ENCODE peak calls at places on chromosomes 11 and 22, in six cellular contexts. U is cardiac muscle cell, I is Karpas-422, O is pancreas, K is aorta, Y is suprapubic skin. D is an unnamed sample.

GRCh38 chr22:30309981-30310672 is 16.6 kb downstream of the TBC1D10A start:
- DNase-seq in U (no peak), I (no peak), O (no peak), K (peak), Y (peak), D (no peak)

GRCh38 chr11:86222081-86222480 is 22.5 kb upstream of the EED start:
- DNase-seq in U (no peak), I (no peak), O (no peak), K (no peak), Y (no peak), D (no peak)

GRCh38 chr11:61477734-61478148 is 30.8 kb upstream of the LRRC10B start:
- DNase-seq in U (peak), I (peak), O (peak), K (peak), Y (no peak), D (peak)

GRCh38 chr11:57460756-57461749 is 725 bp downstream of the RTN4RL2 start:
- DNase-seq in U (no peak), I (no peak), O (peak), K (no peak), Y (no peak), D (no peak)

GRCh38 chr11:11841121-11841604 is 609 bp upstream of the USP47 start:
- DNase-seq in U (peak), I (peak), O (no peak), K (peak), Y (peak), D (no peak)

GRCh38 chr11:121391914-121392313 is 60.2 kb upstream of the SORL1 start:
- DNase-seq in U (no peak), I (no peak), O (no peak), K (no peak), Y (no peak), D (no peak)

GRCh38 chr11:70331901-70332300 is 61.4 kb downstream of the PPFIA1 start:
- DNase-seq in U (no peak), I (no peak), O (no peak), K (no peak), Y (no peak), D (no peak)

GRCh38 chr11:4848908-4849307 is at the start of gene OR51S1:
- DNase-seq in U (no peak), I (no peak), O (no peak), K (no peak), Y (no peak), D (no peak)

GRCh38 chr22:20258584-20259335 is 9.4 kb downstream of the RTN4R start:
- DNase-seq in U (no peak), I (peak), O (no peak), K (no peak), Y (no peak), D (no peak)

GRCh38 chr22:29359469-29359868 is 28.9 kb downstream of the AP1B1 start:
- DNase-seq in U (peak), I (peak), O (no peak), K (peak), Y (no peak), D (no peak)

GRCh38 chr11:90701040-90701439 is 478.2 kb upstream of the CHORDC1 start:
- DNase-seq in U (no peak), I (no peak), O (no peak), K (no peak), Y (no peak), D (no peak)

GRCh38 chr22:42033263-42034181 is 34.9 kb downstream of the WBP2NL start:
- DNase-seq in U (no peak), I (no peak), O (no peak), K (no peak), Y (no peak), D (no peak)

GRCh38 chr11:85759915-85760314 is 51.0 kb downstream of the SYTL2 start:
- DNase-seq in U (no peak), I (no peak), O (no peak), K (no peak), Y (no peak), D (no peak)

GRCh38 chr11:74849525-74850391 is 99.1 kb downstream of the XRRA1 start:
- DNase-seq in U (no peak), I (no peak), O (no peak), K (no peak), Y (no peak), D (no peak)

GRCh38 chr22:17110791-17111550 is 10.2 kb downstream of the TMEM121B start:
- DNase-seq in U (no peak), I (no peak), O (no peak), K (no peak), Y (no peak), D (no peak)

GRCh38 chr11:97355230-97355629 is 965.4 kb downstream of the JRKL start:
- DNase-seq in U (no peak), I (no peak), O (no peak), K (no peak), Y (no peak), D (no peak)
- H3K4me3 ChIP-seq in U (no peak), I (no peak), O (no peak), K (no peak), Y (no peak), D (no peak)

DNA sequence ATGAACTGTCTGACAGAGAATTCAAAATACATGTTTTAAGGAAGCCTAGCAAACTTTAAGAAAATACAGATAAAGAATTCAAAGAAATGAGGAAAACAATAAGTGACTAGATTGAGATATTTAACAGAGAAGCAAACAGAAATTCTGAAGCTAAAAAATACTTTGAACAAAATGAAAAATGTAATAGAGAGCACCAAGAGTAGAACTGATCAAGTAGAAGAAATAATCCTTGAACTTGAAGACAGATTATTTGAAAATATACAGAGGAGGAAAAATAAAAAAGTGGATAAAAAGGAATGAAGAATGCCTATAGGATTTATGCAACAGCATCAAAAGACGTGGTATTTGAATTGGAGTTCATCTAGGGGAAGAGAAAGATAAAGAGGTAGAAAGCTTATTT is 101.9 kb upstream of the OR4B1 start:
- DNase-seq in U (no peak), I (peak), O (no peak), K (no peak), Y (no peak), D (no peak)
- H3K4me3 ChIP-seq in U (no peak), I (no peak), O (no peak), K (no peak), Y (no peak), D (no peak)

GRCh38 chr11:78080084-78080817 is 589 bp upstream of the NDUFC2 start:
- DNase-seq in U (no peak), I (no peak), O (no peak), K (no peak), Y (no peak), D (no peak)
- H3K4me3 ChIP-seq in U (peak), I (peak), O (peak), K (peak), Y (peak), D (peak)

GRCh38 chr11:114168086-114168448 is 108.6 kb downstream of the ZBTB16 start:
- DNase-seq in U (no peak), I (no peak), O (no peak), K (no peak), Y (no peak), D (no peak)

GRCh38 chr11:114165326-114166230 is 106.1 kb downstream of the ZBTB16 start:
- DNase-seq in U (no peak), I (no peak), O (no peak), K (no peak), Y (no peak), D (no peak)

GRCh38 chr11:114166897-114167323 is 107.4 kb downstream of the ZBTB16 start:
- DNase-seq in U (no peak), I (no peak), O (no peak), K (no peak), Y (no peak), D (no peak)

GRCh38 chr11:114167355-114168085 is 108.0 kb downstream of the ZBTB16 start:
- DNase-seq in U (no peak), I (no peak), O (no peak), K (no peak), Y (no peak), D (no peak)

DNA sequence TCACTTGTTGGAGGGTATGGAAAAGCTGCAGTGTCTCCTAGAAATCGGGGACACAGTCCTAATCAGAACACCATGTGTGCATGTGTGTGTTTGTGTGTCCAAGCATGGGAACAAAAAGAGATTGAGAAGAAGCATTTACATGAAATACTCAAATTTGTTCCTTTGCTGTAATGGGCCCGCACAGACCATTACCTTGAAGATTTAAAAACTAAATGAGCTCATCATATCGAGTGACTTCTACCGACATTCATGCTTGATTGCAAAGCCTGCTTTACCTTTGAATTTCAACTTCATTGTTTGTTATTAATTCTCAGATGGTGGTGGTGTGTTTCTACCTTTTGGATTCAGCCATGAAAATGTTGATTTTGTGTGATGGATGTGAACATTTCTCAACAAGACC is 106.9 kb downstream of the ZBTB16 start:
- DNase-seq in U (no peak), I (no peak), O (no peak), K (no peak), Y (no peak), D (no peak)
- H3K4me3 ChIP-seq in U (no peak), I (no peak), O (no peak), K (no peak), Y (no peak), D (no peak)

DNA sequence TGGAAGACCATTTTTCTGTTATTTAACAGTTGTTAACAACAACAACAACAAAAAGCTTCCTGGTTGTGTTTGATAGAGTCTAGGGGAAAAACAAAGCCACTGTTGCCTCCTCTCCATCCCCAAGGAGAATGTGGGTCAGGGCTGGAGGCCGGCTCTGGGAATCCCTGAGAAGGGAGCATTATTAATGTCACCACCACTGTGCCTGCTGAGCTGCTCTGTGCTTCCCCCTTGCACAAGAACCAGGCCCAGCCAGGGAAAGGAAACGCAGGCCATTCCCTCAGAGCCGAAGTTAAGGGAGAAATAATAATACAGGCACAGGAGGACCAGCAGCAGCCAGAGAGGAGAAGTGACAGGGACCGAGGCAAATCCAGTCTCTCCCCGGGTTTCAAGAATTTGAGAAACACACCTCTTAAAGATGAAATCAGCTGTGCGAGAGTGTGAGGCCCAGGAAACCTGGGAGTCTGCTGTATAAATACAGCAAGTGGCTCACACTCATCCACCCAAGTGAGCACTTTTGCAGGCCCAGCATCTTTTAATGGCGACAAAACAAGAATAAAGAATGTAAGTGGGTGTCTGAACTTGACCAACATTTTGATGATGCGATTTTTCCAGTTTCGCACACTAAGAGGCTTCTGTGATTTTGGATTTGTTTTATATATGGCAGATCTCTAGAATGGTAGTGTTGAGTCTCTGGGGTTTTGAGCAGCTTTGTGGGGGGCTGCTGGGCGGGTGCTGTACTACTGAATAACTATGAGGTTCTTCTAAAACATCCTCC is 539.2 kb downstream of the NTM start:
- DNase-seq in U (no peak), I (no peak), O (no peak), K (no peak), Y (no peak), D (no peak)
- H3K4me3 ChIP-seq in U (no peak), I (no peak), O (no peak), K (no peak), Y (no peak), D (no peak)

DNA sequence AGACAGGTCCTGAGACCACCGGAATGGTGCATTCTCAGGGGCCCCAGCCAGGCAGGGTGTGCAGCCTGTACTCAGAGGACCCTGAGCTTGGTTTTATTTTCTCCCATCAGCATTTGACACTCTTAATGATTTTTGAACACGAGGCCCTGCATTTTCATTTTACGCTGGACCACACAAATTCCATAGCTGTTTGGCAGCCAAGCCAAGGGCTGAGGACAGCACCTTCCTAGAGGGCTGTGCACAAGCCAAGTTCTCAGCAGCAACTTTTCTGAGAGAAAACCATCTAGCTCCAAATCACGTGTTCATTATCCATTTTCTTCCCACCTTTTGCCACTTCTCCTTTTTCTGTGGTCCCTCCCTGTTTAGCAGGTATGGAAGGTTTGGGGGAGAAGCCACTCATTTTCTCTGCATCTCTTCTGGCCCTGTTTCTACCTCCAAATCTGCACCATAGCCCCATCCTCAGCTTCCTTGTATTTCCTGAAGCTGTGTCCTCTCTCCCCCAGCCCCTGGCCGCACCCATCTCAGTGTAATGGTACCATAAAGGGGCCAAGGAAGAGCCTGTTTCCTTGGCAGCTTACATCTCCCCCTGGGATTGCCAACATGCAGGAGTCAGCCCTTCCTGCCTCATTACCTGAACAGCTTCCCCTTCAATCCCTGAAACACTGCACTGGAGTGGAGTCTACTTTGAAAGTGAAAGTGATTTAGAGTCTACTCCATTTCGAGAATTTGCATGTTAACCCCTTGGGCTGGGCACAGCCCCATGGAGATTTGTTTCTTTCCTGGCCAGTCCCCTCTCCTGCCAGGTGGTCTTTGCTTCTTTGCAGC is 60.3 kb downstream of the TRAF6 start:
- DNase-seq in U (no peak), I (peak), O (no peak), K (no peak), Y (no peak), D (no peak)
- H3K4me3 ChIP-seq in U (no peak), I (peak), O (no peak), K (no peak), Y (no peak), D (peak)

DNA sequence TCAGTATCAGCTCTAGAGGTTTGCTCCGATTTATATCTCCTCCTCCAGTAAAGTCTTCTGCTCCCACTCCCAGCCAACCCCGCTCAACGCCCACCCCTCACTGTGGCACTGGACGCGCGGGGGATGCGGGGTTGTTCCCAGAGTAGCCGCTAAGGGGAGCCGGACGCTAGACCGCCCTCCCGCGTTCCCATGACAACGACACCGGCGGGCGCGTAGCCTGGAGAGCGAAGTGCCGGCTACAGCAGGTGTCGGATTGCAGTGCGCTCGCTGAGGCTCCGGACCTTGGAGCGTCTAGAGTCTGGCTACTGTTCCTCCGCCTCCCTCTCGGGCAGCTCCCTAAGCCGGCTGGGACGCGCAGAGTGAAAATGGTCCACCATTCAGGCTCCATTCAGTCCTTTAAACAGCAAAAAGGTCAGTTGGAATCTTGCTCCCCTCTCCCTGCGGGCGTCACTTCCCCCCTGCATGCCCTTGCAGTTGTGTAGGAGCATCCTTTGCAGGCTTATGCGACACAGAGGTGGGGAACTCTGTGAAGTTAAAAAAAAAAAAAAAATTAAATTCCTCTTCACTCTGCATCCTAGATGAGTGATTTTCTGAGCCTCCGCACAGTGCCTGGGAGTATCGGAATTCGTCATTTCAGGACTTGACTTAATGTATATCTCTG is at the start of gene ANO3:
- DNase-seq in U (peak), I (no peak), O (peak), K (peak), Y (no peak), D (no peak)
- H3K4me3 ChIP-seq in U (peak), I (no peak), O (peak), K (no peak), Y (peak), D (no peak)

GRCh38 chr22:37525073-37525745 is 6.0 kb upstream of the CARD10 start:
- DNase-seq in U (no peak), I (no peak), O (no peak), K (peak), Y (no peak), D (no peak)
- H3K4me3 ChIP-seq in U (no peak), I (no peak), O (no peak), K (no peak), Y (no peak), D (no peak)

GRCh38 chr22:21632237-21632895 is at the start of gene CCDC116:
- DNase-seq in U (no peak), I (peak), O (no peak), K (peak), Y (no peak), D (peak)

GRCh38 chr22:21626735-21627469 is 2.9 kb downstream of the YDJC start:
- DNase-seq in U (no peak), I (no peak), O (no peak), K (no peak), Y (no peak), D (no peak)

GRCh38 chr22:21628386-21629261 is 1.2 kb downstream of the YDJC start:
- DNase-seq in U (no peak), I (no peak), O (peak), K (no peak), Y (no peak), D (no peak)

GRCh38 chr22:21631025-21631424 is 1.2 kb upstream of the YDJC start:
- DNase-seq in U (no peak), I (no peak), O (no peak), K (no peak), Y (no peak), D (no peak)

GRCh38 chr22:21629262-21630149 is at the start of gene YDJC:
- DNase-seq in U (peak), I (peak), O (peak), K (peak), Y (peak), D (peak)
- H3K4me3 ChIP-seq in U (peak), I (peak), O (peak), K (peak), Y (peak), D (peak)

D was measured in effector memory CD4-positive, alpha-beta T cell.